ENCODE peak calls at places on chromosomes 4 and X, in seven cellular contexts. J is right lobe of liver, U is lower leg skin, P is GM12865, O is endothelial cell, K is epithelial cell of esophagus, N is neural crest cell. B is an unnamed sample.

GRCh38 chr4:98993419-98994071 is 2.0 kb upstream of the METAP1 start:
- DNase-seq in J (no peak), U (no peak), P (no peak), O (no peak), K (no peak), N (no peak), B (no peak)

GRCh38 chrX:48683411-48683982 is at the start of gene WAS:
- DNase-seq in J (no peak), U (no peak), P (peak; percentile 81), O (no peak), K (no peak), N (no peak), B (peak; percentile 43)

GRCh38 chr4:2794707-2795557 is 2.0 kb downstream of the SH3BP2 start:
- DNase-seq in J (peak; percentile 81), U (peak; percentile 93), P (no peak), O (peak; percentile 14), K (peak; percentile 47), N (no peak), B (no peak)

GRCh38 chr4:39305902-39306677 is 60.1 kb downstream of the RFC1 start:
- DNase-seq in J (no peak), U (no peak), P (no peak), O (no peak), K (peak; percentile 17), N (no peak), B (no peak)

GRCh38 chr4:6953751-6954380 is 44.2 kb downstream of the TBC1D14 start:
- DNase-seq in J (peak; percentile 69), U (peak; percentile 96), P (no peak), O (peak; percentile 22), K (peak; percentile 95), N (no peak), B (no peak)

GRCh38 chrX:119382606-119383005 is 16.5 kb upstream of the SLC25A43 start:
- DNase-seq in J (no peak), U (no peak), P (no peak), O (no peak), K (no peak), N (no peak), B (no peak)

GRCh38 chrX:7446815-7447214 is 298.9 kb upstream of the PUDP start:
- DNase-seq in J (no peak), U (no peak), P (no peak), O (no peak), K (peak; percentile 86), N (no peak), B (no peak)

GRCh38 chr4:89121711-89122387 is 10.5 kb downstream of the TIGD2 start:
- DNase-seq in J (no peak), U (no peak), P (no peak), O (no peak), K (no peak), N (no peak), B (no peak)

GRCh38 chrX:153226344-153227190 is 47.5 kb downstream of the MAGEA1 start:
- DNase-seq in J (no peak), U (no peak), P (no peak), O (peak; percentile 34), K (peak; percentile 94), N (peak; percentile 75), B (no peak)

GRCh38 chr4:118327554-118328241 is 25.1 kb downstream of the PRSS12 start:
- DNase-seq in J (no peak), U (no peak), P (no peak), O (no peak), K (no peak), N (no peak), B (no peak)

GRCh38 chr4:94036964-94037363 is 170.7 kb upstream of the SMARCAD1 start:
- DNase-seq in J (no peak), U (no peak), P (peak; percentile 41), O (no peak), K (peak; percentile 4), N (no peak), B (no peak)

GRCh38 chr4:182776376-182777058 is 140.7 kb downstream of the DCTD start:
- DNase-seq in J (no peak), U (no peak), P (no peak), O (no peak), K (no peak), N (no peak), B (no peak)

GRCh38 chr4:2929469-2929868 is 33.7 kb downstream of the NOP14 start:
- DNase-seq in J (peak; percentile 16), U (peak; percentile 80), P (no peak), O (no peak), K (no peak), N (no peak), B (no peak)

GRCh38 chrX:66915893-66916292 is 277.0 kb upstream of the EDA2R start:
- DNase-seq in J (no peak), U (no peak), P (no peak), O (no peak), K (peak; percentile 1), N (no peak), B (no peak)

GRCh38 chr4:132071815-132072214 is 1077.3 kb upstream of the PCDH10 start:
- DNase-seq in J (no peak), U (no peak), P (no peak), O (no peak), K (peak; percentile 65), N (no peak), B (no peak)

GRCh38 chr4:159598602-159599001 is 495.7 kb downstream of the RAPGEF2 start:
- DNase-seq in J (no peak), U (no peak), P (no peak), O (no peak), K (no peak), N (no peak), B (no peak)

GRCh38 chr4:139015948-139016451 is 419 bp downstream of the NOCT start:
- DNase-seq in J (peak; percentile 63), U (no peak), P (peak; percentile 73), O (no peak), K (no peak), N (no peak), B (peak; percentile 46)

GRCh38 chr4:79852305-79852730 is 220.7 kb downstream of the ANTXR2 start:
- DNase-seq in J (no peak), U (peak; percentile 82), P (no peak), O (no peak), K (no peak), N (no peak), B (no peak)

GRCh38 chr4:184448828-184449227 is 25.5 kb downstream of the IRF2 start:
- DNase-seq in J (peak; percentile 50), U (no peak), P (peak; percentile 66), O (no peak), K (no peak), N (no peak), B (no peak)

GRCh38 chr4:6373541-6374410 is 98.6 kb downstream of the PPP2R2C start:
- DNase-seq in J (no peak), U (no peak), P (no peak), O (no peak), K (no peak), N (no peak), B (no peak)

GRCh38 chr4:181684310-181684709 is 558.9 kb upstream of the TENM3 start:
- DNase-seq in J (no peak), U (no peak), P (no peak), O (no peak), K (no peak), N (no peak), B (no peak)

GRCh38 chr4:61553562-61554125 is 353.5 kb downstream of the ADGRL3 start:
- DNase-seq in J (no peak), U (no peak), P (no peak), O (no peak), K (no peak), N (no peak), B (no peak)

GRCh38 chr4:127124919-127125318 is 507.8 kb upstream of the INTU start:
- DNase-seq in J (no peak), U (no peak), P (no peak), O (no peak), K (peak; percentile 42), N (no peak), B (no peak)

GRCh38 chr4:80963051-80963450 is 67.5 kb upstream of the BMP3 start:
- DNase-seq in J (no peak), U (no peak), P (no peak), O (no peak), K (peak; percentile 73), N (no peak), B (no peak)
- TF ChIP-seq CTCF in J (no peak), U (no peak), P (no peak), O (no peak), K (no peak), N (no peak), B (no peak)

GRCh38 chr4:111798840-111799239 is 346.4 kb upstream of the FAM241A start:
- DNase-seq in J (no peak), U (no peak), P (no peak), O (no peak), K (no peak), N (no peak), B (no peak)
- TF ChIP-seq CTCF in J (no peak), U (no peak), P (no peak), O (no peak), K (peak; percentile 45), N (peak; percentile 52), B (no peak)

GRCh38 chr4:53507058-53507457 is 84.2 kb downstream of the LNX1 start:
- DNase-seq in J (no peak), U (no peak), P (no peak), O (no peak), K (no peak), N (no peak), B (no peak)

GRCh38 chr4:53508446-53508845 is 82.8 kb downstream of the LNX1 start:
- DNase-seq in J (no peak), U (no peak), P (peak; percentile 7), O (no peak), K (peak; percentile 11), N (no peak), B (no peak)

GRCh38 chr4:53510316-53510715 is 81.0 kb downstream of the LNX1 start:
- DNase-seq in J (no peak), U (no peak), P (no peak), O (no peak), K (no peak), N (no peak), B (no peak)

GRCh38 chr4:53507671-53508286 is 83.5 kb downstream of the LNX1 start:
- DNase-seq in J (peak; percentile 77), U (no peak), P (peak; percentile 3), O (no peak), K (no peak), N (no peak), B (no peak)

GRCh38 chr4:53505947-53506346 is 85.3 kb downstream of the LNX1 start:
- DNase-seq in J (no peak), U (no peak), P (no peak), O (no peak), K (peak; percentile 32), N (no peak), B (no peak)
- TF ChIP-seq CTCF in J (no peak), U (no peak), P (no peak), O (no peak), K (peak; percentile 45), N (no peak), B (no peak)

DNA sequence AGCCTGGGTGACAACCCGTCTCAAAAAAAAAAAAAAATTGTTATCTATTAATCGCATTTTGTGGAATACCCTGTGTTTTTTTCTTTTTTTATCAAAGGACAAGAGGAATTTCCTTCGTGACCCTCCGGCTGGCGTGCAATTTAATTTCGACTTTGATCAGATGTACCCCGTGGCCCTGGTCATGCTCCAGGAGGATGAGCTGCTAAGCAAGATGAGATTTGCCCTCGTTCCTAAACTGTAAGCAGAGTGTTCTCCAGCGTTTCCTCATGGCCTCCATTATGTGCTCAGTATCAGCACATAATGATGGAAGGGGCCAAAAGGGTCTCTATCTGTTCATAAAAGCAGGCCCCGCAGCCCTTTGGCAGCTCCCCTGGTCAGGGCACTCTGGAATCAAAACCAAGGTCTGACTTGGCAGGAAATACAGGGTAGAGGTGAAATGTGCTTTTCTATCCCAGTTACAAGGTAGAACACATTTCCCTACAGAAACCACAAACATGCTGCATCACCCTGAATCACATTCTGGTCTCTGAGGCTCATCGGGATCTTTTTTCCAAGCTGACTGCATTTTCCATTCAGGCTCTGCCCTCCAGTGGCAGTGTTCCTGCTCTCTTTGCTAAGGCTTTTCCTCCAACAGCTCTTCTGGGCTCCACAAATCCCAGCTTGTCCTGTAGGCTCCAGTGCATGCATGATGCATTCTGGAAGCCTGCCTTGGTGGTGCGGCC is 24.4 kb downstream of the SYAP1 start:
- DNase-seq in J (no peak), U (no peak), P (no peak), O (no peak), K (peak; percentile 78), N (no peak), B (no peak)
- TF ChIP-seq CTCF in J (peak; percentile 17), U (no peak), P (no peak), O (no peak), K (peak; percentile 10), N (no peak), B (no peak)